ENCODE peak calls at places on chromosome 1, in eight cellular contexts. J is AG10803, Y is AG04449, L is Panc1, N is psoas muscle, V is ovary, C is foreskin fibroblast, M is tibial nerve. G is an unnamed sample.

GRCh38 chr1:22704440-22705067 is 6.1 kb upstream of the EPHB2 start:
- DNase-seq in J (peak), L (peak), M (peak), Y (peak), V (peak), N (peak), C (peak), G (peak)

GRCh38 chr1:15141933-15142647 is 11.5 kb upstream of the TMEM51 start:
- DNase-seq in C (no peak), N (no peak), J (peak), L (no peak), V (peak), M (no peak), Y (no peak), G (peak)

GRCh38 chr1:162304736-162305135 is 71.9 kb downstream of the SPATA46 start:
- DNase-seq in M (no peak), L (no peak), N (no peak), C (no peak), V (no peak), Y (no peak), J (no peak), G (no peak)

GRCh38 chr1:66537718-66538117 is 3.8 kb downstream of the SGIP1 start:
- DNase-seq in Y (no peak), J (no peak), C (no peak), V (no peak), L (no peak), M (no peak), N (no peak), G (no peak)

GRCh38 chr1:183693521-183693920 is 40.4 kb upstream of the APOBEC4 start:
- DNase-seq in C (no peak), Y (no peak), L (no peak), V (no peak), N (no peak), J (no peak), M (no peak), G (no peak)

GRCh38 chr1:153490272-153491051 is 30.0 kb upstream of the S100A7 start:
- DNase-seq in C (peak), N (peak), L (peak), J (peak), V (peak), M (peak), Y (no peak), G (peak)

GRCh38 chr1:230542054-230542453 is 100.2 kb upstream of the COG2 start:
- DNase-seq in V (no peak), M (no peak), C (no peak), Y (no peak), J (no peak), L (no peak), N (no peak), G (no peak)

GRCh38 chr1:45610589-45611226 is 13.1 kb downstream of the CCDC17 start:
- DNase-seq in Y (no peak), N (no peak), J (no peak), M (no peak), V (no peak), C (no peak), L (no peak), G (no peak)

GRCh38 chr1:85582687-85583354 is 2.3 kb downstream of the CCN1 start:
- DNase-seq in L (peak), N (no peak), V (no peak), Y (no peak), C (peak), M (no peak), J (peak), G (no peak)

GRCh38 chr1:69911301-69911801 is 294.0 kb downstream of the LRRC40 start:
- DNase-seq in V (no peak), N (no peak), Y (peak), L (no peak), M (no peak), C (peak), J (peak), G (no peak)

GRCh38 chr1:6601865-6602668 is 602 bp downstream of the KLHL21 start:
- DNase-seq in M (no peak), L (no peak), N (peak), J (peak), V (peak), Y (no peak), C (no peak), G (no peak)

GRCh38 chr1:28508435-28508754 is 2.6 kb downstream of the RCC1 start:
- DNase-seq in J (no peak), V (no peak), N (no peak), Y (no peak), M (no peak), L (no peak), C (no peak), G (no peak)

GRCh38 chr1:75630998-75631397 is 20.1 kb upstream of the SLC44A5 start:
- DNase-seq in J (no peak), C (no peak), L (no peak), Y (no peak), V (no peak), M (no peak), N (no peak), G (no peak)

GRCh38 chr1:60746278-60746761 is 336.0 kb upstream of the NFIA start:
- DNase-seq in N (no peak), J (no peak), M (no peak), Y (no peak), C (no peak), L (no peak), V (no peak), G (no peak)

GRCh38 chr1:209884665-209885117 is 53.3 kb upstream of the SYT14 start:
- DNase-seq in C (peak), L (peak), J (peak), Y (peak), M (peak), N (no peak), V (no peak), G (peak)

GRCh38 chr1:234839663-234840062 is 229.7 kb upstream of the IRF2BP2 start:
- DNase-seq in N (no peak), Y (no peak), L (no peak), J (no peak), V (no peak), M (no peak), C (no peak), G (no peak)

GRCh38 chr1:203636306-203636705 is 9.7 kb downstream of the ATP2B4 start:
- DNase-seq in L (no peak), C (no peak), M (no peak), N (no peak), J (no peak), Y (no peak), V (no peak), G (no peak)

GRCh38 chr1:174051956-174052355 is 29.8 kb upstream of the RC3H1 start:
- DNase-seq in J (peak), N (peak), M (peak), V (no peak), L (no peak), C (no peak), Y (no peak), G (no peak)

GRCh38 chr1:201540846-201541735 is 2.2 kb downstream of the NAV1 start:
- DNase-seq in J (no peak), V (no peak), L (no peak), M (no peak), C (no peak), N (no peak), Y (no peak), G (no peak)

GRCh38 chr1:50977575-50978143 is 7.6 kb downstream of the CDKN2C start:
- DNase-seq in V (peak), M (peak), C (peak), J (peak), L (no peak), Y (no peak), N (peak), G (no peak)

GRCh38 chr1:40315795-40316594 is 1.1 kb downstream of the COL9A2 start:
- DNase-seq in L (no peak), M (no peak), Y (no peak), V (no peak), N (no peak), J (no peak), C (no peak), G (no peak)

GRCh38 chr1:152761609-152762213 is 3.9 kb downstream of the KPRP start:
- DNase-seq in V (no peak), N (no peak), J (no peak), C (peak), M (no peak), L (no peak), Y (no peak), G (no peak)

GRCh38 chr1:232547938-232548484 is 81.9 kb downstream of the SIPA1L2 start:
- DNase-seq in N (no peak), Y (no peak), M (no peak), V (no peak), L (no peak), J (no peak), C (no peak), G (no peak)

GRCh38 chr1:193322218-193322617 is 135.8 kb upstream of the B3GALT2 start:
- DNase-seq in L (no peak), C (peak), M (no peak), V (no peak), Y (peak), N (no peak), J (peak), G (peak)

GRCh38 chr1:93874025-93874651 is 4.9 kb downstream of the DNTTIP2 start:
- DNase-seq in M (no peak), Y (no peak), J (peak), C (peak), N (no peak), L (peak), V (no peak), G (peak)

GRCh38 chr1:30778979-30779293 is 21.4 kb upstream of the LAPTM5 start:
- DNase-seq in C (no peak), V (no peak), N (no peak), Y (no peak), M (no peak), L (no peak), J (no peak), G (no peak)
- TF ChIP-seq CTCF in C (no peak), V (no peak), N (no peak), Y (no peak), M (no peak), L (no peak), J (no peak), G (no peak)

DNA sequence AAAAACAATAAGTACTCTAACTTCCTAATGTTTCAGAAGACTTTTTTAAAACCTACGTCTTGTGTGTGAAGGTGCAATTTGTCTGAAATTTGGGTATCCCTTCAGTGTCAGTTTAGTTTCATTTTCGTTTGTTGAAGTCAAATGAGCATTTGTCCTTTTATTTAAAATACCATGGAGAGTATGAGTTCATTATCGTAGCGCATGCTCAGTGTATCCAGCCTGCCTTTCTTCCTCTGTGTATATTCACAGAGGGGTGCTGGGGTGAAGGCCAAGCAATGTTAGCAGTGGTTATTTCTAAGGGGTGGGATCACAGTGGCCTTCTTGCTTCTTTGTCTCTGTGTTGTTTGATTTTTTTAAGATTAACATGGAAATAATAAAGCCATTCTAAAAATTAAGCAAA is 43.2 kb downstream of the CNN3 start:
- DNase-seq in N (no peak), J (peak), Y (no peak), L (no peak), C (no peak), V (peak), M (no peak), G (peak)
- H3K4me3 ChIP-seq in N (no peak), J (peak), Y (no peak), L (no peak), C (no peak), V (peak), M (no peak), G (no peak)

GRCh38 chr1:11473635-11474034 is 5.3 kb upstream of the DISP3 start:
- DNase-seq in Y (no peak), J (no peak), N (no peak), L (no peak), C (peak), M (no peak), V (no peak), G (no peak)

GRCh38 chr1:11470912-11471311 is 8.0 kb upstream of the DISP3 start:
- DNase-seq in J (no peak), V (no peak), L (no peak), C (no peak), N (no peak), Y (no peak), M (no peak), G (no peak)

GRCh38 chr1:11475718-11476117 is 3.2 kb upstream of the DISP3 start:
- DNase-seq in Y (no peak), C (no peak), V (no peak), J (no peak), N (no peak), L (no peak), M (no peak), G (no peak)

GRCh38 chr1:11472284-11472683 is 6.7 kb upstream of the DISP3 start:
- DNase-seq in L (no peak), N (no peak), M (no peak), C (no peak), Y (no peak), J (no peak), V (no peak), G (no peak)

GRCh38 chr1:11471473-11471872 is 7.5 kb upstream of the DISP3 start:
- DNase-seq in M (no peak), V (no peak), Y (no peak), J (no peak), L (no peak), C (no peak), N (no peak), G (no peak)
- TF ChIP-seq CTCF in M (no peak), V (no peak), Y (no peak), J (no peak), L (no peak), C (no peak), N (no peak), G (no peak)

GRCh38 chr1:2879026-2879425 is 77.5 kb upstream of the TTC34 start:
- DNase-seq in N (no peak), L (no peak), C (no peak), J (no peak), M (no peak), Y (no peak), V (no peak), G (no peak)

GRCh38 chr1:2880086-2880485 is 78.6 kb upstream of the TTC34 start:
- DNase-seq in C (no peak), M (no peak), J (no peak), N (no peak), L (no peak), V (no peak), Y (no peak), G (no peak)

GRCh38 chr1:2881556-2881955 is 80.1 kb upstream of the TTC34 start:
- DNase-seq in L (no peak), Y (no peak), M (no peak), C (no peak), V (no peak), N (no peak), J (no peak), G (no peak)

GRCh38 chr1:2879591-2879990 is 78.1 kb upstream of the TTC34 start:
- DNase-seq in M (no peak), Y (no peak), J (no peak), C (no peak), N (no peak), L (no peak), V (no peak), G (no peak)

GRCh38 chr1:2880812-2881295 is 79.4 kb upstream of the TTC34 start:
- DNase-seq in L (no peak), V (no peak), Y (no peak), J (no peak), M (no peak), C (no peak), N (no peak), G (no peak)
- H3K4me3 ChIP-seq in L (no peak), V (no peak), Y (no peak), J (no peak), M (no peak), C (no peak), N (no peak), G (no peak)

DNA sequence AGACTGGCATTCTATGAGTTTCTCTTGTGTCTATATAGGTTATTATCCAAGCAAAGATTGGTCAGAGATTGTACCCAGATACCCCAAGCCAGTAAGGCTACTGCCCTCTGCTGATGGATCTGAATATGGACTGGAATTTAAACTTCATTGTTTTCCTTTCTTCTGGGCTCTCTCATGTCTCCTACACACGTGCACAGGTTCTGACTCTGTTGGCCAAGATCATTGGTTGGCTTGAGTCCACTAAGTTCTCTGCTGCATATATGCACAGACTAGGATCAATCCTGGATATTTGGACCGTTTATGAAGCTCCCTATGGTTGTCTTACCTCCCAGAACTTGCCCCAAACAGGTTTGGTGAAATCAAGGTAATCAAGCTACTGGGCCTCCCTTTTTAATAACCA is 69.7 kb downstream of the CC2D1B start:
- DNase-seq in J (peak), C (peak), N (no peak), Y (peak), L (peak), M (peak), V (no peak), G (peak)
- TF ChIP-seq CTCF in J (peak), C (peak), N (peak), Y (peak), L (peak), M (peak), V (peak), G (peak)

GRCh38 chr1:227887697-227888403 is 59.9 kb downstream of the WNT9A start:
- DNase-seq in L (no peak), Y (no peak), N (peak), M (peak), J (no peak), V (peak), C (peak), G (no peak)
- H3K4me3 ChIP-seq in L (no peak), Y (no peak), N (peak), M (peak), J (no peak), V (peak), C (no peak), G (no peak)

GRCh38 chr1:2923351-2923750 is 97.9 kb upstream of the ACTRT2 start:
- DNase-seq in N (no peak), J (no peak), C (no peak), L (no peak), Y (no peak), V (no peak), M (no peak), G (no peak)

GRCh38 chr1:2919826-2920225 is 101.4 kb upstream of the ACTRT2 start:
- DNase-seq in C (no peak), M (no peak), Y (no peak), J (no peak), L (no peak), N (no peak), V (no peak), G (no peak)

GRCh38 chr1:2920421-2921015 is 100.7 kb upstream of the ACTRT2 start:
- DNase-seq in V (no peak), M (no peak), N (no peak), J (no peak), C (no peak), Y (no peak), L (no peak), G (no peak)

GRCh38 chr1:2925291-2925690 is 96.0 kb upstream of the ACTRT2 start:
- DNase-seq in C (no peak), N (no peak), J (no peak), V (no peak), Y (no peak), L (no peak), M (no peak), G (no peak)

DNA sequence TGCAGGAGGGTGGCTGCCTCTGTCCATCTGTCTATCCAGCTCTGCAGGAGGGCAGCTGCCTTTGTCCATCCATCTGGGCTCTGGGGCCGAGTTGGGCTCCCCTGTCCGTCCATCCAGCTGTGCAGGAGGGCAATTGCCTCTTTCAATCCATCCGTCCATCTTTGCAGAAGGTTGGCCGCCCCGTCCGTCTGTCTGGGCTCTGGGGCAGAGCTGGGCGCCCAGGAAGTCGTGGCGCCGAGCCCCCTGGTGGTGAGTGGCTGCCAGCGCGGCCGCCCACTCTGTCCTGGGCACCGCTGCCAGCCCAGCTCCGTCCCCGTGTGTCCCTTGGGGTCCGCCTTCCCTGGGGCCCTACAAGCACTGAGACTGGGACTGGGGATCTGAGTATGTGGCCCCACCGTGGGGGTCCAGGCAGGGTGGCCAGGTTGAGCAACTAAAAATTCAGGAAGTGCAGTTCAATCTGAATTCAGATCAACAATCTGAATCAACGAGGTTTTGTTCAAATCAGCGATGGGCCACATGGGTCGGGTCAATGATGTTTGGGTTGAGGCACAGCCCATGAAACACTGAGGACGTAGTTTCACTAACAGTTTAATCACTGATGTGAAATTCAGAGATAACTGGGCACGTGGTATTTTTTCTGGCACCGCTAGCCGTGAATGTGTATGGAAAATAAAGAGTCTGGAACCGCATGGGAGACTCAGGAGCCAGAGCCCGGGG is 99.1 kb upstream of the ACTRT2 start:
- DNase-seq in L (no peak), V (no peak), N (no peak), C (no peak), J (no peak), M (peak), Y (no peak), G (no peak)
- TF ChIP-seq CTCF in L (peak), V (no peak), N (peak), C (no peak), J (peak), M (peak), Y (no peak), G (no peak)

GRCh38 chr1:214317734-214318133 is 36.8 kb downstream of the SMYD2 start:
- DNase-seq in L (no peak), C (no peak), V (no peak), N (no peak), J (no peak), Y (no peak), M (no peak), G (peak)
- H3K4me3 ChIP-seq in L (no peak), C (no peak), V (no peak), N (peak), J (no peak), Y (no peak), M (no peak), G (peak)

G was measured in astrocyte of the cerebellum.